ENCODE peak calls at places on chromosomes 2 and 18, in five cellular contexts. Q, Y, F, I and W are unnamed samples.

GRCh38 chr2:36352711-36353110 is 2.9 kb upstream of the CRIM1 start:
- DNase-seq in Q (peak; percentile 91), Y (no peak), F (no peak), I (no peak), W (no peak)

GRCh38 chr2:121075006-121075545 is 209.9 kb downstream of the TFCP2L1 start:
- DNase-seq in Q (peak; percentile 99), Y (no peak), F (no peak), I (peak; percentile 82), W (peak; percentile 28)

GRCh38 chr18:5895300-5895885 is at the start of gene TMEM200C:
- DNase-seq in Q (no peak), Y (no peak), F (no peak), I (peak; percentile 11), W (no peak)

GRCh38 chr2:129619471-129619870 is 360.0 kb upstream of the RAB6C start:
- DNase-seq in Q (peak; percentile 1), Y (no peak), F (no peak), I (no peak), W (peak; percentile 8)

GRCh38 chr2:30349691-30350090 is 97.4 kb upstream of the LCLAT1 start:
- DNase-seq in Q (no peak), Y (no peak), F (no peak), I (no peak), W (no peak)

GRCh38 chr2:230160112-230160660 is 59.6 kb downstream of the SP110 start:
- DNase-seq in Q (peak; percentile 37), Y (peak; percentile 12), F (peak; percentile 27), I (peak; percentile 17), W (peak; percentile 58)

GRCh38 chr2:217756375-217757107 is 246.3 kb downstream of the TNS1 start:
- DNase-seq in Q (no peak), Y (peak; percentile 15), F (peak; percentile 60), I (peak; percentile 83), W (peak; percentile 24)

GRCh38 chr2:153133716-153134115 is 344.8 kb downstream of the RPRM start:
- DNase-seq in Q (no peak), Y (no peak), F (no peak), I (no peak), W (no peak)

GRCh38 chr2:98502556-98503335 is 58.1 kb downstream of the INPP4A start:
- DNase-seq in Q (peak; percentile 50), Y (no peak), F (no peak), I (no peak), W (no peak)

GRCh38 chr2:218021536-218022071 is 18.8 kb upstream of the TNS1 start:
- DNase-seq in Q (no peak), Y (no peak), F (no peak), I (no peak), W (no peak)

GRCh38 chr2:222950886-222951285 is 90.0 kb downstream of the ACSL3 start:
- DNase-seq in Q (peak; percentile 68), Y (no peak), F (no peak), I (no peak), W (no peak)

GRCh38 chr18:79616651-79617518 is 62.7 kb upstream of the CTDP1 start:
- DNase-seq in Q (peak; percentile 3), Y (no peak), F (no peak), I (peak; percentile 5), W (no peak)

GRCh38 chr2:64582774-64583340 is 58.7 kb downstream of the AFTPH start:
- DNase-seq in Q (no peak), Y (no peak), F (no peak), I (no peak), W (no peak)

GRCh38 chr2:10844083-10844482 is 31.5 kb upstream of the PDIA6 start:
- DNase-seq in Q (peak; percentile 15), Y (no peak), F (no peak), I (no peak), W (peak; percentile 86)
- H3K4me3 ChIP-seq in Q (no peak overlapping the region), Y (no peak overlapping the region), F (no peak overlapping the region), I (no peak overlapping the region), W (no peak overlapping the region)

DNA sequence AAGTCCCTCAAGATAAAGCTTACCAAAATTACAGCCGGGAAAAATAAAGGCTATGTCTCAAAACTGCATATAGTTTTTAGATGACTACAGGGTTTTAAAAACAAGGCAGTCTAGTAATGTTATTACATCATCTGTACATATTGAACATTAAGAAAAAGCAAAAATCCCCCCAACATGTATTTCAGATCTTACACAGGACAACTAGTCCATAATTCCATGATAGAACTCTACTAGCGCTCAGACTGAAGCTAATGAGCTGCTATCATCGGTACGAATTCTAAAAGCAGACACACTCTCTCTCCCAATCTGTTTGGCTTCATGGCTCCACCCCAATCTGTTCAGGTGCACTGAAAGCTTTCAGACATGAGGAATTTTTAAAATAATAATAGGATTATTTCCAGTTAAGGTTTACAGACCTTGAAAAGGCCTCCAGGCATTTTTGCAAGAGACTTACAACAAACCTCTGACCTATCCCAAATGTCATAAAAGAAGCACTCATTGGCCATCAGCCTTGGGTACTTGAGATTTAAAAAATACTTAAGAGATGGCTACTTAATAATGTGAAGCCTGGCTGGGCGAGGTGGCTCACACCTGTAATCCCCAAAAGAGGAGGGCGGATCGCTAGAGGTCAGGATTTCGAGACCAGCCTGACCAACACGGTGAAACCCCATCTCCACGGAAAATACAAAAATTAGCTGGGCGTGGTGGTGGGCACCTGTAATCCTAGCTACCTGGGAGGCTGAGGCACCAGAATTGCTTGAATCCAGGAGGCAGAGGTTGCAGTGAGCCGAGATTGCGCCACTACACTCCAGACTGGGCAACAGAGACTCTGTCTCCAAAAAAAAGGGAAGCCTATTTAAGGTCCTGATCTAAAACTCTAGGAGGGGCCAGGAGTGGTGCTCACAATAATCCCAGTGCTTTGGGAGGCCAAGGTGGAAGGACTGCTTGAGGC is 2.0 kb downstream of the NPC1 start:
- DNase-seq in Q (no peak), Y (no peak), F (no peak), I (no peak), W (no peak)
- H3K27ac ChIP-seq in Q (peak overlapping the region; percentile 99), Y (no peak overlapping the region), F (no peak overlapping the region), I (no peak overlapping the region), W (no peak overlapping the region)

DNA sequence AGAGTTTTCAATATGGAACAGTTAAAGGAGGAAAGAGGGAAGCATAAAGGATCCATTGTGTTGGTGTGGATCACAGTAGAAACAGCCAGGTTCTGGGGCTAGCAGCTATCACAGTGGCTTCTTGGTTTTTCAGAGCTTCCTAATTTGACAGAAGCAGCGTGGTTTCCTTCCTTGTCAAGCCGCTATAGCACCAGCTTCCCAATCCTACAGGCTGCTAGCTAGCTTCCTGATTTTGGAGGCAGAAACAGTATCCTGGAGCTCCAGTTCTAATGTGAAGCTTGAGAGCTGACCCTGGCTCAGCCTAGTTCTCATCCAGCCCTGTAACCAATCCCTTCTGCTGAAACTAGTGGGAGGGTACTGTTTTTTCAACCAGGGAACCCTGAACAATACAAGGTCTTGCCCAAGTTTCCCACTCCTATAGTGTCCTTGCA is 33.9 kb downstream of the CCDC93 start:
- DNase-seq in Q (no peak), Y (no peak), F (no peak), I (no peak), W (no peak)
- H3K9me3 ChIP-seq in Q (no peaks in the 10 kb centered on the region), Y (no peaks in the 10 kb centered on the region), F (no peaks in the 10 kb centered on the region), I (no peaks in the 10 kb centered on the region), W (no peaks in the 10 kb centered on the region)

GRCh38 chr18:37286801-37287200 is 278.8 kb downstream of the CELF4 start:
- DNase-seq in Q (no peak), Y (no peak), F (no peak), I (no peak), W (no peak)

GRCh38 chr18:37280701-37281100 is 284.9 kb downstream of the CELF4 start:
- DNase-seq in Q (no peak), Y (no peak), F (no peak), I (no peak), W (no peak)

GRCh38 chr18:37287601-37288000 is 278.0 kb downstream of the CELF4 start:
- DNase-seq in Q (no peak), Y (no peak), F (no peak), I (no peak), W (no peak)

GRCh38 chr18:37282386-37283037 is 283.1 kb downstream of the CELF4 start:
- DNase-seq in Q (no peak), Y (no peak), F (no peak), I (no peak), W (no peak)

GRCh38 chr18:37284260-37284659 is 281.3 kb downstream of the CELF4 start:
- DNase-seq in Q (no peak), Y (no peak), F (no peak), I (no peak), W (no peak)
- H3K4me3 ChIP-seq in Q (no peak overlapping the region), Y (no peak overlapping the region), F (no peak overlapping the region), I (no peak overlapping the region), W (no peak overlapping the region)

GRCh38 chr2:118090387-118091139 is 2.3 kb downstream of the INSIG2 start:
- DNase-seq in Q (no peak), Y (no peak), F (no peak), I (no peak), W (peak; percentile 18)

GRCh38 chr2:118088051-118089014 is at the start of gene INSIG2:
- DNase-seq in Q (peak; percentile 99), Y (peak; percentile 79), F (peak; percentile 79), I (peak; percentile 97), W (peak; percentile 97)

GRCh38 chr2:118086024-118086633 is 2.1 kb upstream of the INSIG2 start:
- DNase-seq in Q (no peak), Y (no peak), F (no peak), I (no peak), W (no peak)

GRCh38 chr2:118091140-118091478 is 2.8 kb downstream of the INSIG2 start:
- DNase-seq in Q (no peak), Y (no peak), F (no peak), I (no peak), W (no peak)

DNA sequence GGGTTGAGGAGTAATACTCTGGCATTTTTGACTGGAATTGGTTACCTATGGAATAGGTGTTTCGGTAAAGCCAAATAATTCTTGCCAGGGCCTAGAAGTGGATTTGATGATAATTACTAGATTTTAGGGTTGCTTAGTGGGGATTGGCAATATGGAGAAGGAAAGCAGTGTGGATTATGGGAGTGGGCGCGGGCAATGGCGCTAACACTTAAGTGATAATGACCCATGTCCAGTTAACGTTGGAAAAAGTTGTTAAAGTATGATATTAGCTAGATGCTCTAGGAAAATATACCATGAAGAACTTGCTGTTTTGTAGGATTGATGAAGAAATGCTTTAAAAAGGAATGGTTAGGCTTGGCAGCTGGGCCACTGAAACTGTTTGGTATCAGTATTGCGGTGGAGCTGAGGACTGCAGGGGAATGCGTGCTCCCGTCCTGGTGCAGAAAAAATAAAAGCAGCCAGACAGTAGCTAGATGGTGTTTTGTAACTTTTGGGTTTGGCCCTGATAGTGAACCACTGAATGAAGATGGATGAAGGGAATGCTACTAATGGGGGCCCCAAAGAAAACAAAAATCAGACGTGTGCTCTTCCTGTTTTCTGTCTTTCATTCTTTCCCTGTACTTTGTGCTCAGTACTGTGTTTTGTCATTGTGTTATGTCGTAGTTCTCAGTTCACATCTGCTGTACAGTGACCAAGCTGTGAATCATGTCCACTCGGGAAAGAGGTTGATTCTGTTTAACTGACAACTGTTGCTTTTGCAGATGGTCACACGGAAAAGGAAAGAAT is 937 bp downstream of the INSIG2 start:
- DNase-seq in Q (peak; percentile 68), Y (no peak), F (no peak), I (no peak), W (peak; percentile 62)
- H3K27ac ChIP-seq in Q (peak overlapping the region; percentile 98), Y (peak overlapping the region; percentile 73), F (peak overlapping the region; percentile 80), I (no peak overlapping the region), W (peak overlapping the region; percentile 7)